ENCODE peak calls at places on chromosome 3, in ten cellular contexts. V is iPS DF 6.9, R is heart left ventricle, U is posterior cingulate gyrus, T is stomach, F is LNCaP clone FGC, L is GM12891, I is endodermal cell, C is HEK293T, O is anterior cingulate cortex. B is an unnamed sample.

GRCh38 chr3:106215047-106215446 is 346.2 kb upstream of the CBLB start:
- DNase-seq in V (no peak), R (no peak), U (no peak), T (no peak), F (no peak), L (no peak), I (no peak), C (no peak), O (no peak), B (no peak)

GRCh38 chr3:132256984-132257383 is 60.2 kb upstream of the ACP3 start:
- DNase-seq in V (peak), R (no peak), U (peak), T (peak), F (no peak), L (no peak), I (peak), C (peak), O (no peak), B (peak)

GRCh38 chr3:160616311-160616710 is 50.9 kb upstream of the KPNA4 start:
- DNase-seq in V (no peak), R (no peak), U (no peak), T (no peak), F (no peak), L (no peak), I (no peak), C (no peak), O (no peak), B (no peak)

GRCh38 chr3:18481946-18482548 is 56.9 kb upstream of the SATB1 start:
- DNase-seq in V (no peak), R (no peak), U (no peak), T (no peak), F (no peak), L (no peak), I (no peak), C (no peak), O (no peak), B (no peak)

GRCh38 chr3:39188271-39189149 is 3.9 kb downstream of the XIRP1 start:
- DNase-seq in V (no peak), R (no peak), U (no peak), T (no peak), F (no peak), L (no peak), I (no peak), C (no peak), O (no peak), B (no peak)

GRCh38 chr3:8595252-8595934 is 49.2 kb downstream of the SSUH2 start:
- DNase-seq in V (no peak), R (no peak), U (peak), T (no peak), F (no peak), L (no peak), I (no peak), C (no peak), O (peak), B (no peak)

GRCh38 chr3:189269356-189269755 is 97.6 kb downstream of the TPRG1 start:
- DNase-seq in V (no peak), R (no peak), U (no peak), T (no peak), F (no peak), L (no peak), I (no peak), C (no peak), O (no peak), B (no peak)

GRCh38 chr3:27681249-27681748 is 40.8 kb downstream of the EOMES start:
- DNase-seq in V (peak), R (no peak), U (no peak), T (no peak), F (peak), L (peak), I (peak), C (peak), O (no peak), B (no peak)

GRCh38 chr3:151282921-151283320 is 4.6 kb upstream of the P2RY14 start:
- DNase-seq in V (no peak), R (no peak), U (no peak), T (no peak), F (peak), L (peak), I (no peak), C (peak), O (no peak), B (no peak)

GRCh38 chr3:144112036-144112435 is 140.4 kb downstream of the DIPK2A start:
- DNase-seq in V (no peak), R (no peak), U (peak), T (no peak), F (peak), L (no peak), I (no peak), C (no peak), O (no peak), B (no peak)

GRCh38 chr3:49511631-49512030 is 41.6 kb downstream of the DAG1 start:
- DNase-seq in V (no peak), R (no peak), U (no peak), T (no peak), F (no peak), L (no peak), I (no peak), C (no peak), O (no peak), B (no peak)

GRCh38 chr3:141057436-141057835 is 6.3 kb downstream of the SPSB4 start:
- DNase-seq in V (no peak), R (no peak), U (no peak), T (no peak), F (no peak), L (no peak), I (no peak), C (no peak), O (no peak), B (no peak)

GRCh38 chr3:146314871-146315270 is 64.0 kb upstream of the PLSCR4 start:
- DNase-seq in V (no peak), R (no peak), U (no peak), T (no peak), F (no peak), L (no peak), I (no peak), C (no peak), O (no peak), B (no peak)

GRCh38 chr3:51706021-51706485 is 815 bp upstream of the GRM2 start:
- DNase-seq in V (no peak), R (peak), U (no peak), T (no peak), F (no peak), L (no peak), I (peak), C (no peak), O (no peak), B (no peak)

GRCh38 chr3:153162513-153163348 is 705 bp downstream of the RAP2B start:
- DNase-seq in V (no peak), R (peak), U (peak), T (peak), F (peak), L (peak), I (peak), C (peak), O (peak), B (peak)

GRCh38 chr3:42061711-42062408 is 29.3 kb upstream of the TRAK1 start:
- DNase-seq in V (no peak), R (peak), U (no peak), T (peak), F (no peak), L (no peak), I (peak), C (no peak), O (no peak), B (no peak)

GRCh38 chr3:197024881-197025735 is 4.5 kb downstream of the MELTF start:
- DNase-seq in V (no peak), R (peak), U (no peak), T (no peak), F (no peak), L (no peak), I (peak), C (no peak), O (no peak), B (no peak)

GRCh38 chr3:42905740-42906084 is 230 bp upstream of the ZNF662 start:
- DNase-seq in V (no peak), R (no peak), U (no peak), T (no peak), F (no peak), L (no peak), I (no peak), C (no peak), O (no peak), B (no peak)

GRCh38 chr3:110381992-110382391 is 689.6 kb upstream of the NECTIN3 start:
- DNase-seq in V (no peak), R (no peak), U (no peak), T (no peak), F (no peak), L (no peak), I (no peak), C (no peak), O (no peak), B (no peak)

GRCh38 chr3:8509961-8510360 is 8.3 kb downstream of the LMCD1 start:
- DNase-seq in V (no peak), R (no peak), U (no peak), T (no peak), F (no peak), L (no peak), I (peak), C (no peak), O (no peak), B (no peak)

GRCh38 chr3:126125341-126125740 is 41.4 kb upstream of the SLC41A3 start:
- DNase-seq in V (no peak), R (peak), U (no peak), T (peak), F (no peak), L (no peak), I (no peak), C (no peak), O (no peak), B (no peak)

GRCh38 chr3:115363071-115363470 is 216.0 kb upstream of the ZBTB20 start:
- DNase-seq in V (no peak), R (no peak), U (no peak), T (no peak), F (no peak), L (no peak), I (no peak), C (no peak), O (no peak), B (no peak)

GRCh38 chr3:49910409-49911123 is 6.9 kb upstream of the MST1R start:
- DNase-seq in V (no peak), R (no peak), U (no peak), T (no peak), F (no peak), L (no peak), I (peak), C (no peak), O (no peak), B (no peak)

GRCh38 chr3:26449996-26450395 is 172.6 kb upstream of the LRRC3B start:
- DNase-seq in V (no peak), R (no peak), U (no peak), T (no peak), F (no peak), L (no peak), I (no peak), C (no peak), O (no peak), B (no peak)

GRCh38 chr3:14224895-14225294 is 46.3 kb downstream of the LSM3 start:
- DNase-seq in V (no peak), R (no peak), U (no peak), T (no peak), F (no peak), L (no peak), I (peak), C (no peak), O (no peak), B (no peak)

GRCh38 chr3:43296565-43296964 is 10.2 kb downstream of the SNRK start:
- DNase-seq in V (no peak), R (no peak), U (no peak), T (no peak), F (no peak), L (no peak), I (no peak), C (no peak), O (no peak), B (no peak)

GRCh38 chr3:40679289-40679688 is 154.5 kb downstream of the ZNF621 start:
- DNase-seq in V (no peak), R (no peak), U (no peak), T (no peak), F (no peak), L (no peak), I (no peak), C (no peak), O (no peak), B (no peak)

GRCh38 chr3:141659821-141660597 is 78.1 kb upstream of the RNF7 start:
- DNase-seq in V (no peak), R (peak), U (peak), T (peak), F (no peak), L (peak), I (peak), C (peak), O (peak), B (no peak)

GRCh38 chr3:32056559-32057290 is 49.7 kb upstream of the GPD1L start:
- DNase-seq in V (no peak), R (no peak), U (no peak), T (no peak), F (no peak), L (no peak), I (no peak), C (no peak), O (no peak), B (no peak)

GRCh38 chr3:46607603-46608028 is 4.7 kb upstream of the FAM240A start:
- DNase-seq in V (no peak), R (no peak), U (no peak), T (no peak), F (no peak), L (no peak), I (peak), C (peak), O (no peak), B (no peak)

B was measured in H1.